ENCODE peak calls at places on chromosomes 13 and 19, in five cellular contexts. C is fibroblast of lung, S is PC-3, E is astrocyte, A is neural progenitor cell. G is an unnamed sample.

GRCh38 chr19:19447536-19448237 is 42.2 kb downstream of the GATAD2A start:
- DNase-seq in C (no peak), S (no peak), E (no peak), A (no peak), G (no peak)

GRCh38 chr19:47494729-47495128 is 10.7 kb upstream of the KPTN start:
- DNase-seq in C (no peak), S (no peak), E (no peak), A (no peak), G (no peak)

GRCh38 chr13:36096411-36097184 is 34.6 kb downstream of the DCLK1 start:
- DNase-seq in C (peak), S (no peak), E (no peak), A (no peak), G (no peak)

GRCh38 chr19:52896431-52897148 is 845 bp downstream of the ZNF320 start:
- DNase-seq in C (peak), S (peak), E (peak), A (peak), G (no peak)

GRCh38 chr19:42287017-42287825 is 14.7 kb upstream of the PRR19 start:
- DNase-seq in C (no peak), S (no peak), E (no peak), A (no peak), G (no peak)

GRCh38 chr13:80523134-80523533 is 182.2 kb upstream of the SPRY2 start:
- DNase-seq in C (no peak), S (no peak), E (no peak), A (peak), G (no peak)

GRCh38 chr13:89923731-89924130 is 1423.8 kb upstream of the MIR17HG start:
- DNase-seq in C (peak), S (peak), E (peak), A (no peak), G (no peak)

GRCh38 chr19:35715981-35716734 is 1.6 kb upstream of the KMT2B start:
- DNase-seq in C (peak), S (peak), E (peak), A (peak), G (no peak)

GRCh38 chr19:45667620-45668341 is at the start of gene GIPR:
- DNase-seq in C (peak), S (peak), E (peak), A (peak), G (peak)

GRCh38 chr19:5103812-5104410 is 135.0 kb downstream of the KDM4B start:
- DNase-seq in C (no peak), S (no peak), E (no peak), A (no peak), G (no peak)

GRCh38 chr13:114108141-114108761 is 24.2 kb downstream of the RASA3 start:
- DNase-seq in C (no peak), S (no peak), E (no peak), A (no peak), G (no peak)

GRCh38 chr13:73223372-73223781 is 164.6 kb downstream of the KLF5 start:
- DNase-seq in C (no peak), S (peak), E (no peak), A (no peak), G (no peak)

GRCh38 chr13:91894311-91894710 is 495.9 kb downstream of the GPC5 start:
- DNase-seq in C (peak), S (no peak), E (peak), A (no peak), G (no peak)

GRCh38 chr19:38993271-38993670 is 17.7 kb upstream of the FBXO17 start:
- DNase-seq in C (peak), S (peak), E (peak), A (no peak), G (no peak)

GRCh38 chr13:100108913-100109507 is 20.1 kb downstream of the PCCA start:
- DNase-seq in C (no peak), S (no peak), E (no peak), A (no peak), G (no peak)

GRCh38 chr13:104614746-104615145 is 1548.5 kb upstream of the SLC10A2 start:
- DNase-seq in C (no peak), S (no peak), E (no peak), A (no peak), G (no peak)

GRCh38 chr13:106958690-106959089 is 390.8 kb upstream of the ARGLU1 start:
- DNase-seq in C (no peak), S (no peak), E (no peak), A (no peak), G (no peak)

GRCh38 chr13:31595568-31595967 is 143.8 kb upstream of the RXFP2 start:
- DNase-seq in C (no peak), S (no peak), E (no peak), A (no peak), G (no peak)

GRCh38 chr13:93942016-93942415 is 537.5 kb downstream of the DCT start:
- DNase-seq in C (peak), S (no peak), E (no peak), A (no peak), G (no peak)

GRCh38 chr19:46838160-46838559 is 12.5 kb downstream of the AP2S1 start:
- DNase-seq in C (no peak), S (no peak), E (no peak), A (no peak), G (no peak)

GRCh38 chr19:848457-848921 is 3.6 kb upstream of the ELANE start:
- DNase-seq in C (no peak), S (no peak), E (no peak), A (no peak), G (no peak)

GRCh38 chr19:36850646-36851442 is at the start of gene ZNF345:
- DNase-seq in C (peak), S (peak), E (peak), A (peak), G (no peak)

GRCh38 chr13:98957731-98958442 is 20.0 kb downstream of the DOCK9 start:
- DNase-seq in C (no peak), S (no peak), E (no peak), A (no peak), G (no peak)

GRCh38 chr13:50893211-50893852 is 16.3 kb upstream of the RNASEH2B start:
- DNase-seq in C (peak), S (no peak), E (peak), A (no peak), G (no peak)

GRCh38 chr19:5130371-5131030 is 161.6 kb downstream of the KDM4B start:
- DNase-seq in C (no peak), S (no peak), E (no peak), A (no peak), G (no peak)

GRCh38 chr19:19900124-19900523 is 622 bp upstream of the ZNF93 start:
- DNase-seq in C (peak), S (no peak), E (peak), A (no peak), G (no peak)

GRCh38 chr19:31418692-31419430 is 69.6 kb upstream of the TSHZ3 start:
- DNase-seq in C (no peak), S (no peak), E (no peak), A (no peak), G (no peak)

GRCh38 chr13:22592515-22592914 is 588.3 kb upstream of the SGCG start:
- DNase-seq in C (no peak), S (no peak), E (no peak), A (no peak), G (no peak)

GRCh38 chr13:111384441-111385181 is 64.2 kb downstream of the TEX29 start:
- DNase-seq in C (no peak), S (no peak), E (no peak), A (no peak), G (no peak)

GRCh38 chr13:78317030-78317429 is 286.3 kb downstream of the POU4F1 start:
- DNase-seq in C (no peak), S (peak), E (no peak), A (peak), G (no peak)

GRCh38 chr19:33311326-33311682 is 9.0 kb upstream of the CEBPA start:
- DNase-seq in C (no peak), S (peak), E (no peak), A (no peak), G (no peak)

GRCh38 chr13:30569901-30570576 is 47.7 kb upstream of the USPL1 start:
- DNase-seq in C (peak), S (peak), E (peak), A (no peak), G (peak)

GRCh38 chr13:24500977-24501376 is 11.6 kb downstream of the PARP4 start:
- DNase-seq in C (peak), S (peak), E (peak), A (no peak), G (no peak)

GRCh38 chr19:55005684-55006488 is 32.2 kb downstream of the GP6 start:
- DNase-seq in C (peak), S (peak), E (peak), A (peak), G (peak)

GRCh38 chr13:36533806-36534205 is 101.5 kb downstream of the CCNA1 start:
- DNase-seq in C (peak), S (peak), E (peak), A (no peak), G (no peak)

DNA sequence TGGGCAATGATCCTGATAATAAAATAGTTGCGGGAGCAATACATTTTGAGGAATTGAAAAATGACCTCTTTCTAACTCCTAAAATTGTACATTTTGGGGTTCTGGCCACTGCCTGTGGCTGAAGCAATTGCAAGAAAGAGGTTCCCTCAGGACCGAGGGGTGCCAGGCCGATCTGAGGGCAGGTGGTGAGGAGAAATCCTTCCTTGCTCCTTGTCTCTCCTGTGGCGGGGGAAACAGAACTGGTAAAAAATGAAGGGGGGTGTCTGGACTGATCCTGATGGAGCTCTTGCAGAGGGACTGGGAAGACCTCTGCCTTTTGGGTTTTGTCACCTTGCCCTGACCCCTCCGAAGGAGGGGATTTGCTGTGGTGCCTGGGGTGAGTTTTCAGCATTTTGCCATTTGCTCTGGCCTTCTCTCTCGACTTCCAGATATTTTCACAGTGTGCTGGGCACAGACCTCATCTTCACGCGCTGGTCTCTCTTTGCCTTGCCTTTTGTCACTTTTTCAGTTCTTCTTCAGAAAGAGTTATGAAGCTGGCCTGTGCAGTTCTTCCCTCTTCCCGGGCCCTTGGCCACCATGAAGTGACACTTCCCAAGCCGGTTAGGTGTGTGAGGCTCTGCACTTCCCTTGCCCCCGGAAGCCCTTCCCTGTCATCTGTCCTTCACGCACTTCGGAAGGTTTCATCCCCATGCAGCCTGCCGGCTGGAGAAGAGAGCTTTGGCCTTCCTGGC is 22.2 kb downstream of the NFIX start:
- DNase-seq in C (no peak), S (peak), E (no peak), A (no peak), G (no peak)
- TF ChIP-seq EZH2 in C (no peak), S (no peak), E (no peak), A (peak), G (no peak)

GRCh38 chr13:52033039-52033438 is 8.5 kb downstream of the UTP14C start:
- DNase-seq in C (no peak), S (no peak), E (no peak), A (no peak), G (no peak)
- TF ChIP-seq EZH2 in C (no peak), S (no peak), E (no peak), A (no peak), G (no peak)

DNA sequence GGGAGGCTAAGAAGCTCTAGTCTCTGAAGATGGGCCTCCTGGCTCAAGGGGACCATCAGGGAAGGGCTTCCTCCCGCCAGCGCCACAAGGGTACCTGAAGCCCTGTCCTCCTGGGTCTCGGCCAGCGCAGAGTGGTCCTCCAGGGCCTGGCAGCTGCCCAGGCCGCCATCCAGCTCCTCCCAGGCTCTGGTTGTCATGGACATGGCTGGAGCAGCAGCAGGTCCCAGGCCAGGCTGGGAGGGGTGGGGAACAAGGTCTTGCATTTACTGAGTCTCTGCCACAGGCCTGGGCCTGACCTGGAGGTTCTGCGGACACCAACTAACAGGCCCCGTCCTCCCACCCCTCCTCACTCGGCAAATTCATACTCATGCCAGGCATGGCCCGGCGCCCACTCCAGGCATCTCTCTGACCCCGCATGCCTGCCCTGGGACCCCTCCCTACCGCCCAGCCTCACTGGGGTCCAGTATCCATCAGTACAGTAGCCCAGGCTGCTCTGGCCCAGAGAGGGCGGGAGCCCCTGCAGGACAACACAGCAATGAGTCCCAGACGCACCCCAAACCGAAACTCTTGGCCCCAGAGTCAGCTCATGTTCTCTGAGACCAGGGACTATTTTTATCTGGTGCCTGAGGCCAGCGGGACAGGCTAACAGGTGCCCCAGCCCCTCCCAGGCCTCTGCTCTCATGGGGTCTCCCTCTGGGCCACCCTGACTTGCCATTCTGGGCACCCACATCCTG is 938 bp downstream of the JSRP1 start:
- DNase-seq in C (no peak), S (no peak), E (no peak), A (no peak), G (no peak)
- TF ChIP-seq EZH2 in C (no peak), S (no peak), E (no peak), A (no peak), G (no peak)

GRCh38 chr19:7598180-7598579 is 2.5 kb downstream of the CAMSAP3 start:
- DNase-seq in C (no peak), S (no peak), E (no peak), A (no peak), G (no peak)

GRCh38 chr19:7595466-7596133 is at the start of gene CAMSAP3:
- DNase-seq in C (peak), S (peak), E (no peak), A (peak), G (no peak)

GRCh38 chr19:7600721-7601120 is 5.1 kb downstream of the CAMSAP3 start:
- DNase-seq in C (no peak), S (no peak), E (no peak), A (no peak), G (no peak)

GRCh38 chr19:7597689-7598088 is 2.0 kb downstream of the CAMSAP3 start:
- DNase-seq in C (no peak), S (peak), E (no peak), A (no peak), G (no peak)

DNA sequence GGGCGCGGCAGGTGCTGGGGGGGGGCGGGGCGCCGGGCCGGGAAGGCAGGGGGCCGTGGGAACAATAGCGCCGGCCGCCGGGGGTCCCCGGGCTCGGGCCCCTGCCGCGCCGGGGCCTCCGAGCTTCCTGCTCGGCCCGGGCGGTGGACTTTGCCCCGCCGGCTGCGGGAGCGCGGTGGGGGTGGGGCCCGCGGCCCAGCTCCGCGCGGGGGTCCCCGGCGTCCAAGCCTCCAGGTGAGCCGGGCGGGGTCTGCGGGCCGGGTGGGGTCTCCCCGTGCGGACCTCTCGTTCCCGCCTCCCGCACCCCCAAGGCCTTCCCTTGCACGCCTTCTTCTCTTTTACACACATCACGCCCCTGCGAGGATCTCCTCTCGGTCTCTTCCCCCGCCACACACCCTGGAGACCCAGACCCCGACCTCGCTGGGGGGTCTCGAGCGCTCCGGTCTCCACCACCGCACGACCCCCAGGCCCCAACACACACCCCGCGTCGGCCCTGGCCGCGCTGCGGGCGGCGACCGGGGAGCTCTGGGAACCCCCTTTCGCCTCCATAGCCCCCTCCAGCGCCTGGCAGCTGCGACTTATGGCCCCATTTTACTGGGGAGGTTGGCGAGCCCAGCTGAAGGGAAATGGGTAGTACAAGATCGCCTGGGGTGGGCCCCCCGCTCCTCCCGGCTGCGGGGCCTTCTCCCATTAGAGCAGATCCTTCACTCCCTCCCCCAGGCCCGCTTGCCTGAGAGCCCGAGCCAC is 701 bp downstream of the CAMSAP3 start:
- DNase-seq in C (no peak), S (peak), E (no peak), A (peak), G (no peak)
- TF ChIP-seq EZH2 in C (peak), S (no peak), E (peak), A (no peak), G (no peak)

DNA sequence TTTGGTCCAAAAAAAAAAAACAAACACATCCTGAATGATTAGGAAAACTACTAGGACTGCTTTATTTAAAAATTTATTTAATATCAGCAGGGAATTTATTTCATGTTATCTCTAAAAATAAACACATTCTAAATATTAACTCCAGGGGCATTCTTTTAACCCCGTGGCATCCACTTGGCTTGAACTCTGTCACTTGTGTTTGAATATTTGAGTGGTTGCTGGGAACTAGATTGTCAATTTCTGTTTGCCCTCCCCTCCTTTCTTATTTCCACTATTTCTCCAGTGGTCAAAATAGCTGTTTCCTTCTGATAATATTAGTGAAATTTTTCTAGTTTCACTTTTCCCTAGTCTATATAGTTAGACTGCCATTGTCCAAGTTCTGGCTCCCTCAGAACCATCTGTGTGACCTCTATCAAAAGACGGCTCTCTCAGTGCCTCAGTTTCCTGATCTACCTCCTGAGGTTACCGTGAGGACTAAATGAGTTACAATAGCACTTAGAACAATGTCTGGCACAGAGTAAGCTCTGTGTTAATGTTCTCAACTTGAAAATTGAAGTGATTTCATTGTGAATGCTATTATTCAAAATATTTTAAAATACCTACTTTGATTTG is 107.3 kb downstream of the FGF14 start:
- DNase-seq in C (no peak), S (no peak), E (no peak), A (no peak), G (no peak)
- TF ChIP-seq EZH2 in C (no peak), S (no peak), E (no peak), A (no peak), G (no peak)

DNA sequence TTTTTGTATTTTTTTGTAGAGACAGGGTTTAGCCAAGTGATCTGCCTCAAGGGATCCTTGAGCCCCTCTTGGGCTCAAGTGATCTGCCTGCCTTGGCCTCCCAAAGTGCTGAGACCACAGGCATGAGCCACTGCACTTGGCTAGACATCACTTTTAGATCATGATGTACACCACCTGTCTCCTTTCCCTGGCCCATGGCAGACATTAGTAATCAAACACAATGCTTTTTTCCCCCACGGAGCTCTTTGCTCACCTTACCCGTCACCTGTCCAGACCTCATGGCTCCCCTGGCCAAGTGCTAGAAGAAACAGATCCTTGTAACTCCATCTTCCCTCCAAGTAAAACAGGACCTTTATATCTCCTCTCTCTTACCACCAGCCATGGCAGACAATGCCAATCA is 18.4 kb downstream of the NUMBL start:
- DNase-seq in C (no peak), S (no peak), E (no peak), A (no peak), G (no peak)
- TF ChIP-seq EZH2 in C (no peak), S (no peak), E (no peak), A (no peak), G (no peak)

DNA sequence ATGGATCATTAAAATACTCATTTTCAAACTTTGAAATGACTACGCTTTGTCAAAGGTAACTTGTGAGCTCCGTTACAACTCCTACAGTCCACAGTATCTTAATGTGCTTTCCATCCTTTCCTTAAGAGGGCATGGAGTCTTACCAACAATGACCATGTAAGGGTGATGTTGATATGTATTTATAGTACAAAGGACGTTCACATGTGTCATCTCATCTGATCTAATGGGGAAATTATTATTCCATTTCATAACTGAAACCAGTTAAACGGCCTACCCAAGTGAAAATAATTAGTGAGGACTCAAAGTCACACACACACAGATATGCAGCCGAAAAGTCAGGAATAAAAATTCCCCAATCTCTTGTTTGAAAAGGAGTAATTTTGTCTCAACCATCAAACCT is 9.6 kb downstream of the USP12 start:
- DNase-seq in C (no peak), S (no peak), E (no peak), A (no peak), G (no peak)
- TF ChIP-seq EZH2 in C (no peak), S (no peak), E (no peak), A (no peak), G (no peak)

G was measured in HCT116.